ENCODE peak calls at places on chromosomes 16 and 17, in four cellular contexts. L, N, Q and A are unnamed samples.

GRCh38 chr17:80574496-80574895 is 29.9 kb downstream of the RPTOR start:
- DNase-seq in N (no peak), L (no peak), Q (no peak), A (no peak)

GRCh38 chr16:48164907-48165715 is 9.3 kb upstream of the ABCC12 start:
- DNase-seq in L (peak), Q (peak), N (peak), A (peak)

GRCh38 chr17:78111012-78111726 is 17.4 kb downstream of the TMC6 start:
- DNase-seq in L (no peak), N (no peak), Q (no peak), A (no peak)

GRCh38 chr17:42779942-42780815 is at the start of gene WNK4:
- DNase-seq in Q (peak), N (peak), L (peak), A (peak)

GRCh38 chr16:31344712-31345111 is 10.3 kb upstream of the ITGAX start:
- DNase-seq in L (no peak), N (no peak), Q (no peak), A (no peak)

GRCh38 chr16:78984324-78984723 is 616.2 kb downstream of the MAF start:
- DNase-seq in Q (no peak), L (no peak), N (no peak), A (no peak)

GRCh38 chr17:51391992-51392654 is 131.8 kb downstream of the UTP18 start:
- DNase-seq in L (no peak), Q (no peak), N (no peak), A (peak)

GRCh38 chr16:14335297-14335696 is 264.2 kb downstream of the MRTFB start:
- DNase-seq in Q (no peak), N (peak), L (no peak), A (no peak)

GRCh38 chr16:630024-630814 is 566 bp upstream of the WFIKKN1 start:
- DNase-seq in Q (no peak), N (peak), L (no peak), A (no peak)

GRCh38 chr16:72847187-72848044 is 200.5 kb downstream of the ZFHX3 start:
- DNase-seq in Q (peak), L (no peak), N (peak), A (peak)

GRCh38 chr16:69481901-69482341 is 57.5 kb downstream of the CYB5B start:
- DNase-seq in Q (peak), N (peak), L (peak), A (no peak)

GRCh38 chr16:78668393-78668792 is 568.9 kb downstream of the WWOX start:
- DNase-seq in L (no peak), Q (no peak), N (no peak), A (no peak)

GRCh38 chr16:31200821-31201510 is 1.6 kb downstream of the PYCARD start:
- DNase-seq in Q (peak), N (peak), L (no peak), A (peak)

GRCh38 chr17:6572997-6573396 is 16.6 kb upstream of the PITPNM3 start:
- DNase-seq in Q (no peak), L (no peak), N (no peak), A (no peak)

GRCh38 chr17:72004011-72004427 is 116.8 kb upstream of the SOX9 start:
- DNase-seq in N (peak), Q (no peak), L (peak), A (peak)

GRCh38 chr17:58285422-58285810 is 4.7 kb upstream of the MPO start:
- DNase-seq in Q (peak), L (no peak), N (peak), A (peak)
- H3K4me3 ChIP-seq in Q (no peak), L (no peak), N (no peak), A (no peak)

GRCh38 chr17:7632492-7632894 is 2.6 kb downstream of the SHBG start:
- DNase-seq in N (peak), Q (peak), L (no peak), A (peak)
- H2AFZ ChIP-seq in N (peak), Q (peak), L (no peak), A (peak)

DNA sequence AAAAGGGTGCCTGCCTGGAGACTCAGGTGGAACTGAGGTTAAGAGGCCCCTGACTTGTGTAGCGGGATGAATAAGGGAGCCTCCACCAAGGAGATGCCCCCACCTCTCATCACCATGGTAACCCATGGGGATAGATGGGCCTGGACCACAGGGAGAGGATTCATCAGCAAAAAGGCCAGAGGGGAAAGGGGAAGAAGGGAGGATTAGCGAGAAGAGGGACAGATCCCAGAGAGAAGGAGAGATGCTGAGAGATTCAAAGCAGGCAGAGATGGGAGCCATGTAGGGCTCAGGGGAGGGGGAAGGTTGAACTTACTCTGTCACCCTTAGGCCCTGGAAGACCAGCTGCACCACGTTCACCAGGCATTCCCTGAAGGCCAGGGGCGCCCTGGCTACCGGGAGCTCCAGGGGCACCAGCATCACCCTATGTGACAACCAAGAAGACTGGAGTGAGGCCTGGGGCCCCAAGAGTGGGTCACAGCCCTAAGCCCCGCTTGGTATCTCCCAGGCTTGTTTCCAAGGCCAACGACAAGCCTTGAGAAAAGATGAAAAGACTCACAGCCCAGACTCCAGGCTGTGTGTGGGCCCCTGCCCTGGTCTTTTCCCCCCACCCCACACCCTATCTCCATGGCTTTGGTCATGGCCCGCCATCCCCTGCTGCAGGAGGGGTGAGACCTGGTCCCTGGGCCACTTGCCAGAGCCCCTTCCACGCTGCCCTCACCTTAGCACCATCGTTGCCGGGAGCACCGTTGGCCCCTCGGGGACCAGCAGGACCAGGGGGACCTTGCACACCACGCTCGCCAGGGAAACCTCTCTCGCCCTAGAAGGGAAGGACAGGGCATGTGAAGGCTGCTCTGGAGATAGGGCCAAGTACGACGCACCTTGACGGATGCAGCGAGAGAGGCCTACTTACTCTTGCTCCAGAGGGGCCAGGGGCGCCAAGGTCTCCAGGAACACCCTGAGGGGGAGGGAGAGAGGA is 10.1 kb downstream of the COL1A1 start:
- DNase-seq in N (peak), Q (no peak), L (peak), A (no peak)
- H3K4me2 ChIP-seq in N (peak), Q (peak), L (peak), A (no peak)

DNA sequence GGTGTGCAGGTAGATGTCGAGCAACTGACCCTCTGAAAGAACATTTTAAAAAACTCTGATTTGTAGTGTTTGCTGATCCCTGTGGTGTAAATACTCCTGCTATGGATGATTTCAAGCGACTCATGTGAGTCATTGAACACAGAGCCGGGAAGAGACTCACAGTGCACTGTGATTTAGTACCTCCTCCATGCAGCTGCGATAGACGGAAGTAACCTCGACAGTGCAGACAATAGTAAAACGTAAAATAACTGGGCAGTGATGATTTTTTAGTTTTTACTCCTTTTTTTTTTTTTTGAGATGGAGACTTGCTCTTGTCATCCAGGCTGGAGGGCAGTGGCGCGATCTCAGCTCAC is 8.7 kb downstream of the TBX21 start:
- DNase-seq in L (no peak), Q (no peak), N (no peak), A (peak)
- H3K4me3 ChIP-seq in L (no peak), Q (no peak), N (no peak), A (no peak)

DNA sequence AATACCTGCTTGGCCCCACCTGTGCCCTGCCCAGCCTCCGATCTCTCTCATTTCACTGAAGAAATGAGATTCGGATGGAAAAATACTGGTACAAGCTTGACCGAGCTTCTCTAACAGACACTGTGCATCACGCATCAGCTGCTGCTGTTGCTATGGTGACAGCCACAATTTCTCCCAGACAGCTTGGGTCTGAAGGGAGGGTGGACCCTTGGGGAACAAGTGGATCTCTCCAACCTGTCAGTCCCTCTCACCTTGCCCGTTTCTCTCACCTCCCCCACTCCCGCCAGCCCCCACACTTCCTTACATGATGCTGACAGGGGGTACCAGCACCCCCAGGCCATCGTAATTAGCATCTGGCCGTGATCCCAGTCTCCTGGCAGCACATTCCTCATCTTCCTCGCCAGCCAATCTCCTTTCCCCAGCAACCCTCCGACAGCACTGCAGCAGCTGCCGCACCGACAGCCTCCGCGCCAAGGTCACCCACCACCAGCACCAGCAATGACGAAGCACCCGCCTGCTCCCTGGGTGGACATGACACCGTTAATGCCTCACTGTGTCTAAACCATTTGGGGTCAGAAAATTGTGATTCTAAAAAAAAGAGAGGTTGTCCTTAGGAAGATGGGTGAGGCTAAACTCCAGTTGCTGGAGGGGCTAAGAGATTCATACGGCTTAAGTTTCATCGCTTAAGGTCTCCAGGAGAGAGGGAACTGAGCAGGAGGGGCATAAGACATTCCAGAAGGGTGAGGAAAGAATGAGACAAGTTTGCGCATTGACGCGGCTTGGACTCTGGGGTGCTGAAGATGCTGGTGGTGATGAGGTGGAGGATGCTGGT is 58.6 kb upstream of the TNRC6A start:
- DNase-seq in N (peak), Q (peak), L (peak), A (peak)
- H2AFZ ChIP-seq in N (peak), Q (peak), L (peak), A (no peak)